ENCODE peak calls at places on chromosomes 11 and 22, in five cellular contexts. B, W, L, Z and Y are unnamed samples.

GRCh38 chr11:69265911-69266510 is 27.9 kb upstream of the MYEOV start:
- DNase-seq in B (no peak), W (no peak), L (no peak), Z (no peak), Y (no peak)

GRCh38 chr11:69241075-69241740 is 52.7 kb upstream of the MYEOV start:
- DNase-seq in B (no peak), W (no peak), L (no peak), Z (no peak), Y (no peak)

GRCh38 chr22:42172385-42173172 is 42.0 kb upstream of the CYP2D6 start:
- DNase-seq in B (peak), W (no peak), L (no peak), Z (peak), Y (no peak)

GRCh38 chr11:129117595-129118350 is 74.4 kb downstream of the ARHGAP32 start:
- DNase-seq in B (peak), W (peak), L (peak), Z (peak), Y (no peak)

GRCh38 chr22:46070215-46070721 is 80.1 kb upstream of the PPARA start:
- DNase-seq in B (no peak), W (peak), L (peak), Z (peak), Y (no peak)

GRCh38 chr22:46769191-46769675 is 6.8 kb downstream of the TBC1D22A start:
- DNase-seq in B (no peak), W (no peak), L (no peak), Z (no peak), Y (no peak)

GRCh38 chr11:22730319-22730718 is 63.9 kb downstream of the GAS2 start:
- DNase-seq in B (no peak), W (no peak), L (no peak), Z (peak), Y (no peak)

GRCh38 chr22:48475661-48476345 is 1351.9 kb downstream of the BRD1 start:
- DNase-seq in B (no peak), W (no peak), L (no peak), Z (no peak), Y (no peak)

GRCh38 chr11:64712430-64713030 is 10.5 kb downstream of the NRXN2 start:
- DNase-seq in B (no peak), W (no peak), L (no peak), Z (no peak), Y (no peak)